ENCODE peak calls at places on chromosomes 11 and 22, in seven cellular contexts. A is heart right ventricle; C is spleen; Q is GM13977; O is CD8-positive, alpha-beta T cell; S is GM20000; N is hepatocyte. X is an unnamed sample.

GRCh38 chr22:48737461-48738203 is 1090.0 kb downstream of the BRD1 start:
- DNase-seq in C (peak), N (no peak), A (no peak), Q (no peak), O (no peak), S (no peak), X (no peak)

GRCh38 chr11:73539506-73540084 is 58.3 kb downstream of the FAM168A start:
- DNase-seq in A (no peak), N (no peak), S (no peak), Q (no peak), C (no peak), O (no peak), X (no peak)

GRCh38 chr11:104000798-104001197 is 35.6 kb upstream of the DDI1 start:
- DNase-seq in N (no peak), O (no peak), C (no peak), A (no peak), Q (no peak), S (no peak), X (no peak)

GRCh38 chr11:22192642-22193347 is at the start of gene ANO5:
- DNase-seq in O (no peak), C (peak), N (peak), S (peak), Q (peak), A (peak), X (peak)

GRCh38 chr11:64069401-64070300 is 33.9 kb downstream of the FLRT1 start:
- DNase-seq in C (no peak), O (no peak), S (no peak), A (no peak), N (no peak), Q (no peak), X (no peak)

GRCh38 chr11:95108159-95108611 is 18.5 kb downstream of the ENDOD1 start:
- DNase-seq in O (no peak), A (peak), S (no peak), N (peak), Q (no peak), C (peak), X (no peak)

GRCh38 chr11:128714881-128715280 is 21.0 kb downstream of the FLI1 start:
- DNase-seq in A (no peak), Q (no peak), S (no peak), O (no peak), C (no peak), N (no peak), X (no peak)

GRCh38 chr11:45304992-45305335 is 18.8 kb upstream of the SYT13 start:
- DNase-seq in A (no peak), Q (no peak), O (no peak), C (no peak), S (no peak), N (no peak), X (peak)

GRCh38 chr22:26466196-26466595 is 17.4 kb downstream of the HPS4 start:
- DNase-seq in C (no peak), S (no peak), A (no peak), Q (no peak), N (no peak), O (no peak), X (no peak)

GRCh38 chr11:120576606-120577005 is 65.1 kb downstream of the GRIK4 start:
- DNase-seq in N (no peak), A (no peak), C (no peak), S (no peak), Q (no peak), O (no peak), X (no peak)

GRCh38 chr11:120573756-120574354 is 62.3 kb downstream of the GRIK4 start:
- DNase-seq in S (no peak), O (no peak), N (no peak), Q (no peak), C (peak), A (no peak), X (no peak)

GRCh38 chr11:120575461-120575860 is 63.9 kb downstream of the GRIK4 start:
- DNase-seq in S (no peak), C (peak), A (no peak), O (no peak), Q (no peak), N (no peak), X (no peak)

GRCh38 chr11:120577041-120577440 is 65.5 kb downstream of the GRIK4 start:
- DNase-seq in C (no peak), O (no peak), S (no peak), N (no peak), Q (no peak), A (no peak), X (no peak)

GRCh38 chr11:120574881-120575280 is 63.3 kb downstream of the GRIK4 start:
- DNase-seq in C (peak), N (no peak), A (no peak), S (no peak), Q (no peak), O (no peak), X (no peak)
- TF ChIP-seq CTCF in C (no peak), N (no peak), A (no peak), S (no peak), Q (no peak), O (no peak), X (no peak)

DNA sequence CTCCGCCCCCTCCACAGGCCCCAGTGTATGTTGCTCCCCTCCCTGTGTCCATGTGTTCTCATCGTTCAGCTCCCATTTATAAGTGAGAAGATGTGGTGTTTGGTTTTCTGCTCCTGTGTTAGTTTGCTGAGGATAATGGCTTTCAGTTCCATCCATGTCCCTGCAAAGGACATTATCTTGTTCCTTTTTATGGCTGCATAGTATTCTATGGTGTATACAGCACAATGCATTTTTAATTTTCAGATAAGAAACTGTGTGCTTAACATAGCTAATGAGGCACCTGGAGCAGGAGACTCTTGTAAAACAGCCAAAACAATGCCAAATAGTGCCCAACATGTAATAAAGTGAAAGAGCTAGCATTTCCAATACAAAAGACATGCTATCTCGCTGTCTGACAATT is 21.8 kb downstream of the ALG9 start:
- DNase-seq in A (no peak), O (no peak), C (no peak), N (no peak), S (no peak), Q (no peak), X (no peak)
- TF ChIP-seq CTCF in A (no peak), O (no peak), C (no peak), N (no peak), S (no peak), Q (no peak), X (no peak)

GRCh38 chr11:25423436-25424184 is 908.3 kb upstream of the ANO3 start:
- DNase-seq in N (no peak), C (no peak), A (no peak), S (no peak), O (no peak), Q (no peak), X (no peak)
- TF ChIP-seq CTCF in N (no peak), C (no peak), A (no peak), S (no peak), O (no peak), Q (no peak), X (no peak)

GRCh38 chr11:30617762-30618161 is 31.6 kb upstream of the MPPED2 start:
- DNase-seq in Q (no peak), C (no peak), N (no peak), A (no peak), O (no peak), S (no peak), X (no peak)
- TF ChIP-seq CTCF in Q (no peak), C (no peak), N (no peak), A (no peak), O (no peak), S (no peak), X (no peak)

GRCh38 chr11:92550871-92551270 is 326.3 kb downstream of the FAT3 start:
- DNase-seq in O (no peak), C (no peak), N (no peak), A (no peak), S (no peak), Q (no peak), X (no peak)

GRCh38 chr11:92554662-92555061 is 330.0 kb downstream of the FAT3 start:
- DNase-seq in S (no peak), N (no peak), Q (no peak), A (no peak), C (no peak), O (no peak), X (no peak)

GRCh38 chr11:92556435-92556834 is 331.8 kb downstream of the FAT3 start:
- DNase-seq in S (no peak), A (no peak), C (no peak), N (peak), Q (no peak), O (no peak), X (peak)

GRCh38 chr11:92550411-92550810 is 325.8 kb downstream of the FAT3 start:
- DNase-seq in A (no peak), N (no peak), O (no peak), S (no peak), C (no peak), Q (no peak), X (no peak)

DNA sequence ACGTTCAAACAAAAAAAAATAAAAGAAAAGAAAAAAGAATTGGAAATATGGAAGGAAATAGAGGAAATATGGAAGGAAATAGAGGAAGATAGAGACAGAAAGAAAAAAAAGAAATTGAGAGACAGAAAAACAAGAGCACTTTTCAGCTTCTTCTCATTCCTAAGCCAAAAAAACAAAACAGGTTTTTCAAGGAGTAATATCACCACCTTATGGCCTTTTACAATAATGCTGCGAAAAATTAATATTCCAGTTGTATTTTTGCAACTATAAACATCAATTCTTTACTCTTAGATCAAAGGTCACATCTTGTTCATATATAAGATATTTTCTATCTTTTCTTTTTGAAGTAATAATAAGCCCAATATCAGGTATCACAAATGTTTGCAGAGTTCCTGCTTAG is 328.3 kb downstream of the FAT3 start:
- DNase-seq in O (no peak), A (no peak), N (no peak), C (no peak), Q (no peak), S (no peak), X (no peak)
- TF ChIP-seq CTCF in O (no peak), A (no peak), N (peak), C (no peak), Q (peak), S (no peak), X (no peak)

DNA sequence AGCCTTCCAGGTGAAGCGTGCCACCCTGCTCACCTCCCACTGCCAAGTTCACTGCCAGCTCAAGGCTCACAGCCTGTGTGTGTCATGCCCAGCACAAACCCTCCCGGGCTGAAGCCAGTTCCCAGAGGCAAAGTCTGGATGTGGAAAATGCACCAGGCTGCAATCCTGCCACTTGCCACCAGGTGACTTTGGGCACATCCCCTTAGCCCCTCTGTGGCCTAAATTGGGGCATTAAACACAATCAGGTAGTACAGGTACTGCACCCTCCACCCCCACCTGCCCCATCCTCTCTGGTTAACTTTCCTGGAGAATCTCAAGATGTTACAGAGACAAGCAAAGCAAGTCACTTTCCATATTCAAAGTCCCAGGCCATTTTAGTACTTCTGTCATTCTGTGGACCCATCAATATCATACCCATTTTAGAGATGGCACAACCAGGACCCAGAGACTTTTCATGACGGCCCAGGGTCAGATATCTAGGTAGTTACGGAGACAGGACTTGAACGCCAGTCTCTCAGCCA is 1.8 kb upstream of the RASD2 start:
- DNase-seq in N (no peak), A (no peak), C (no peak), S (peak), Q (no peak), O (no peak), X (no peak)
- TF ChIP-seq CTCF in N (peak), A (peak), C (no peak), S (peak), Q (peak), O (peak), X (peak)

GRCh38 chr11:96187779-96188624 is 155.0 kb downstream of the MAML2 start:
- DNase-seq in C (no peak), Q (no peak), O (no peak), S (no peak), N (peak), A (no peak), X (no peak)

GRCh38 chr11:96188625-96189006 is 154.4 kb downstream of the MAML2 start:
- DNase-seq in S (peak), A (no peak), Q (no peak), O (peak), N (no peak), C (no peak), X (no peak)

GRCh38 chr11:96191752-96192151 is 151.2 kb downstream of the MAML2 start:
- DNase-seq in S (no peak), Q (no peak), N (no peak), O (no peak), C (no peak), A (no peak), X (no peak)

GRCh38 chr11:96186806-96187205 is 156.2 kb downstream of the MAML2 start:
- DNase-seq in C (no peak), O (no peak), A (no peak), S (no peak), N (no peak), Q (no peak), X (no peak)

DNA sequence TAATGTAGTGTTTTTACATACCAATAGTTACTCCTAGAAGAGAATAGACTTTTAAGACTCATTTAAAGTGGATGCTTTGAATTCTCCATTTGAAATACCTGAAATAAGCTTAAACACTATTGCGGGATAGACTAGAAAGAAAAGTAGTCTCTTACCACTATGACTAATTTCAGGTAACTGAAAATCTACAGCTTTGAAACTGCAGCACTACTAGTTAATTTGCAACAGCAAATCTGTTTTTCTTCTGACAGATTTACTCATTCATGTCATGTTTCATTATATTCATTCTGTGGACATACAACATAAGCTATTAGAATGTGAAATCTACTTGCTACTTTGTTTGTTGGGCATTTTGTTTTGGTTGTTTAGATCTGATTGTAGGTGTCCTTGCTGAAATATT is 153.6 kb downstream of the MAML2 start:
- DNase-seq in C (no peak), A (no peak), S (no peak), Q (peak), N (no peak), O (no peak), X (no peak)
- TF ChIP-seq CTCF in C (no peak), A (no peak), S (no peak), Q (no peak), N (no peak), O (no peak), X (no peak)

GRCh38 chr11:2927851-2928604 is 1.2 kb downstream of the PHLDA2 start:
- DNase-seq in A (no peak), C (peak), N (no peak), O (no peak), Q (no peak), S (peak), X (no peak)

GRCh38 chr11:2927493-2927800 is 1.8 kb downstream of the PHLDA2 start:
- DNase-seq in A (no peak), N (no peak), Q (no peak), O (no peak), C (peak), S (no peak), X (no peak)

GRCh38 chr11:2929880-2930704 is 872 bp upstream of the PHLDA2 start:
- DNase-seq in C (peak), A (peak), N (peak), O (no peak), S (peak), Q (peak), X (no peak)

GRCh38 chr11:2929511-2929879 is 275 bp upstream of the PHLDA2 start:
- DNase-seq in N (peak), S (peak), Q (peak), O (no peak), A (peak), C (peak), X (no peak)

DNA sequence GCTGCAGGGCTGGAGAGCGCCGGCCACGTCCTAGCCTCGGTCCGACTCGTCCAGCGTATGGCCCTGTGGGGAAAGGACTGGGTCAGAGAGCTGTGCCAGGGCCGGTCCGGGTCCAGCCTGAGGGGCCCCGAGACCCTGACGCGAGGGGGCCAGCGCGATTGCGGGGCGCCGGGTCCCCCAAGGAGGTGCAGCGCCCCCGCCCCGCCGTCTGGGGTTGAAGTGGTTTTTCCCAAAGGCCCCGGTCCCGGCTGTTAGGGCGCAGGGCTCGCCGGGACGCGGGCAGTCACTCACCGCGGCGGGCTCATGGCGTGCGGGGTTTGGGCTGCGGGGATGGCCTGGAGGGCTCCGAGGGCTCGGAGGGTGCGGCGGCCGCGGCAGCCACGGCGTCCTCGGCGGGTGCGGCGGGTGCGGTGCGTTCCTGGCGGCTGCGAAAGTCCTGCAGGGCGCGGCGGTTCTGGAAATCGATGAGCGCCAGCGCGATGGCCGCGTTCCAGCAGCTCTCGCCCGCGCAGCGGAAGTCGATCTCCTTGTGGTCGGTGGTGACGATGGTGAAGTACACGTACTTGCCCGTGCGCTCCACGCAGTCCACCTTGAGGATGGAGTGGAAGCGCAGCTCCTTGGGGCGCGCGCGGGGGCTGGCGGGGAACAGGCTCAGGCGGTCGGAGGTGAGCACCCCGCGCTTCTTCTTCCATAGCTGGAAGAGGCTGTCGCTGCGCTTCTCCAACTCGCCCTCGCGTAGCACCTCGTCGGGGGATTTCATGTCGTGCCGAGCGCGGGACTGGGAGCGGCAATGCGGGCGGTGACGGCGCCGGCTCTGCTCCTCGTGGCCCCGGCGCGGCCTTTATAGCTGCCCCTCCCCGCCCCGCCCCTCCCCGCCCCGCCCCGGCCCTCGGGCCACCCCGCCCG is at the start of gene PHLDA2:
- DNase-seq in A (peak), Q (peak), C (peak), S (peak), N (peak), O (peak), X (no peak)
- TF ChIP-seq CTCF in A (no peak), Q (no peak), C (no peak), S (no peak), N (no peak), O (no peak), X (no peak)

GRCh38 chr11:15216678-15217077 is 102.0 kb downstream of the INSC start:
- DNase-seq in S (peak), A (no peak), C (no peak), Q (peak), O (no peak), N (no peak), X (no peak)
- TF ChIP-seq CTCF in S (peak), A (no peak), C (no peak), Q (peak), O (peak), N (peak), X (no peak)

DNA sequence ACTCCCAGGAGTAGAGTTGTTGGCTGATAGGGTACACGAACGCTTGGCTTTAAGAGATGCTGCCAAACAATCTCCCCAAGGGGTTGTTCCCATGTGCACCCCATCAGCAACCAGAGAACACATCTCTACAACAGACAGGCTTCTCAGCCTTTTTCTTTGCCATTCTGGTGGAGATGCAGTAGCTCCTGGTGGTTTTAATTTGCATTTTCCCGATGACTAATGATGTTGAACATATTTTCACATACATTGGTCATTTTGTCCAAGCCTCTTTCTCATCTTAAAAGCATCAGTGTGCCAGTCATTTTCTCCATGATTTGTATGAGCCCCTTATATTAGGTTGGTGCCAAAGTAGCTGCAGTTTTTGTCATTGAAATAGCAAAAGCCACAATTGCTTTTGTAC is 21.8 kb downstream of the DHCR7 start:
- DNase-seq in S (no peak), N (no peak), O (no peak), Q (no peak), C (no peak), A (no peak), X (no peak)
- TF ChIP-seq CTCF in S (no peak), N (no peak), O (no peak), Q (no peak), C (no peak), A (no peak), X (no peak)